ENCODE peak calls at places on chromosomes 6 and 20, in five cellular contexts. K is HepG2, M is Peyer's patch, A is heart left ventricle, Y is stomach. C is an unnamed sample.

GRCh38 chr6:33315753-33316602 is 1.6 kb downstream of the ZBTB22 start:
- DNase-seq in Y (no peak), M (no peak), A (no peak), K (no peak), C (no peak)

GRCh38 chr6:33860706-33861474 is 57.1 kb upstream of the MLN start:
- DNase-seq in M (no peak), A (no peak), K (no peak), Y (no peak), C (no peak)

GRCh38 chr6:129680633-129681032 is 29.3 kb downstream of the ARHGAP18 start:
- DNase-seq in A (no peak), M (no peak), K (no peak), Y (no peak), C (no peak)

GRCh38 chr20:675453-676314 is at the start of gene SCRT2:
- DNase-seq in A (peak), M (peak), K (peak), Y (peak), C (peak)

GRCh38 chr6:25278557-25278913 is 639 bp upstream of the CARMIL1 start:
- DNase-seq in K (no peak), A (no peak), M (no peak), Y (no peak), C (no peak)

GRCh38 chr6:69286341-69286740 is 510.5 kb downstream of the LMBRD1 start:
- DNase-seq in Y (no peak), A (no peak), K (no peak), M (no peak), C (no peak)

GRCh38 chr20:481167-481566 is 18.8 kb upstream of the TBC1D20 start:
- DNase-seq in Y (no peak), M (no peak), A (no peak), K (no peak), C (no peak)

GRCh38 chr6:6891074-6891754 is 216.5 kb upstream of the RREB1 start:
- DNase-seq in A (no peak), M (peak), Y (peak), K (no peak), C (no peak)

GRCh38 chr6:44712353-44713147 is 325.0 kb downstream of the CDC5L start:
- DNase-seq in K (no peak), M (no peak), Y (no peak), A (no peak), C (no peak)

GRCh38 chr6:63899550-63899949 is 263.9 kb downstream of the PHF3 start:
- DNase-seq in A (no peak), M (no peak), K (no peak), Y (no peak), C (no peak)

GRCh38 chr6:135305684-135306083 is 124.6 kb downstream of the MYB start:
- DNase-seq in K (no peak), M (no peak), Y (no peak), A (no peak), C (no peak)

GRCh38 chr6:142537612-142538478 is 236.0 kb downstream of the ADGRG6 start:
- DNase-seq in Y (no peak), A (no peak), K (peak), M (no peak), C (no peak)

GRCh38 chr6:125930810-125931418 is 25.7 kb upstream of the HINT3 start:
- DNase-seq in Y (no peak), K (no peak), M (no peak), A (no peak), C (no peak)

GRCh38 chr6:1285589-1286340 is 26.1 kb upstream of the FOXQ1 start:
- DNase-seq in A (no peak), M (no peak), K (no peak), Y (no peak), C (no peak)

GRCh38 chr6:169556758-169557505 is 144.9 kb downstream of the WDR27 start:
- DNase-seq in K (no peak), M (no peak), Y (no peak), A (no peak), C (no peak)

GRCh38 chr6:19368511-19368910 is 468.7 kb upstream of the ID4 start:
- DNase-seq in K (no peak), A (no peak), M (no peak), Y (no peak), C (no peak)

GRCh38 chr6:147205690-147206600 is 1.7 kb downstream of the STXBP5 start:
- DNase-seq in K (peak), Y (no peak), A (no peak), M (no peak), C (no peak)
- TF ChIP-seq POLR2A in K (no peak), Y (no peak), A (no peak), M (peak), C (no peak)

GRCh38 chr6:137879301-137879700 is 12.2 kb downstream of the TNFAIP3 start:
- DNase-seq in K (no peak), Y (no peak), M (no peak), A (no peak), C (no peak)

GRCh38 chr6:137879885-137880430 is 12.9 kb downstream of the TNFAIP3 start:
- DNase-seq in Y (no peak), K (no peak), M (no peak), A (no peak), C (no peak)

GRCh38 chr6:137877113-137877512 is 10.1 kb downstream of the TNFAIP3 start:
- DNase-seq in Y (no peak), A (no peak), M (no peak), K (no peak), C (no peak)

GRCh38 chr6:137878070-137878809 is 11.2 kb downstream of the TNFAIP3 start:
- DNase-seq in Y (no peak), K (no peak), A (no peak), M (no peak), C (no peak)

GRCh38 chr6:137878810-137879285 is 11.8 kb downstream of the TNFAIP3 start:
- DNase-seq in A (peak), Y (no peak), K (no peak), M (no peak), C (peak)
- TF ChIP-seq POLR2A in A (no peak), Y (no peak), K (no peak), M (no peak), C (no peak)

GRCh38 chr20:63897978-63898561 is 3.1 kb downstream of the DNAJC5 start:
- DNase-seq in A (no peak), M (no peak), K (no peak), Y (no peak), C (no peak)

GRCh38 chr20:63895202-63895885 is 418 bp downstream of the DNAJC5 start:
- DNase-seq in Y (no peak), A (no peak), M (no peak), K (no peak), C (peak)

GRCh38 chr20:63895886-63896135 is 885 bp downstream of the DNAJC5 start:
- DNase-seq in Y (no peak), K (no peak), A (no peak), M (no peak), C (no peak)

GRCh38 chr20:63894358-63895201 is at the start of gene DNAJC5:
- DNase-seq in K (peak), M (peak), A (peak), Y (peak), C (peak)

GRCh38 chr20:63896136-63896890 is 1.4 kb downstream of the DNAJC5 start:
- DNase-seq in K (peak), A (peak), M (peak), Y (peak), C (peak)
- TF ChIP-seq POLR2A in K (peak), A (no peak), M (peak), Y (no peak), C (no peak)

DNA sequence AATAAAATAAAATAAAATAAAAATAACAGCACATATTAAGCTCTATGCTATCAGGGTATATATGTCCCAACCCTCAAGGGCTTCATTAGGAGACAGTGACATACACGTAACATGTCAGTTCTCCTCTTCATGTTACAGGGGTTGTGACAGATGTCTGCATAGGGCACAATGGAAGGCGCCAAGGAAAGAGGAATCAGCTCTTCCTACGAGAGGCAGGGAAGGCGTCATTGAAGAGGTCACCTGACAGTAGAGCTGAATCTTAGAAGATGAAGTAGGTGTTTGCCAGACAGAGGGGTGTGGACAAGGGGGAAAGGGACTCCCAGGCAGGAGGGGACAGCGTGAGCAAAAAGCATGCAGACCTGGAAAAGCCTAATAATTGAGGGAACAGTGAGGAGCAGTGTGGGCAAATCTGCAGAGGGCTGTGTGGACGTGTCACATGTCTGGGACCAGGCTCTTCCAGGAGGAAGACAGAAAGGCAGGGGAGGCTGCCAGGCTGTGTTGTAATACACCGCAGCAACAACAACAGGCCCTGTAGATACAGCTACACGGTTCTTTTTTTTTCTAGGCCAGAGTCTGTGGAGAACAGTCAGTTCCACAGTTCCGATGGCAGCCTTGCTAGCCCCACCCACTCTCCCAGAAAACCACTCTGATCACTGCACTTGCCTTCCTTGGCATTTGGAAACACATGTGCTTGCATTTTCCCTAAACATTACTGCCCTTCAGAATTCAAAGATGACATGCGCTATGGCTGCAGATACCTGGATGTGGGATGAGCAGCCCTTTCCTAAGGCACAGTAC is 2.5 kb upstream of the FKBP5 start:
- DNase-seq in A (peak), K (no peak), Y (peak), M (peak), C (peak)
- TF ChIP-seq POLR2A in A (no peak), K (no peak), Y (no peak), M (no peak), C (no peak)

DNA sequence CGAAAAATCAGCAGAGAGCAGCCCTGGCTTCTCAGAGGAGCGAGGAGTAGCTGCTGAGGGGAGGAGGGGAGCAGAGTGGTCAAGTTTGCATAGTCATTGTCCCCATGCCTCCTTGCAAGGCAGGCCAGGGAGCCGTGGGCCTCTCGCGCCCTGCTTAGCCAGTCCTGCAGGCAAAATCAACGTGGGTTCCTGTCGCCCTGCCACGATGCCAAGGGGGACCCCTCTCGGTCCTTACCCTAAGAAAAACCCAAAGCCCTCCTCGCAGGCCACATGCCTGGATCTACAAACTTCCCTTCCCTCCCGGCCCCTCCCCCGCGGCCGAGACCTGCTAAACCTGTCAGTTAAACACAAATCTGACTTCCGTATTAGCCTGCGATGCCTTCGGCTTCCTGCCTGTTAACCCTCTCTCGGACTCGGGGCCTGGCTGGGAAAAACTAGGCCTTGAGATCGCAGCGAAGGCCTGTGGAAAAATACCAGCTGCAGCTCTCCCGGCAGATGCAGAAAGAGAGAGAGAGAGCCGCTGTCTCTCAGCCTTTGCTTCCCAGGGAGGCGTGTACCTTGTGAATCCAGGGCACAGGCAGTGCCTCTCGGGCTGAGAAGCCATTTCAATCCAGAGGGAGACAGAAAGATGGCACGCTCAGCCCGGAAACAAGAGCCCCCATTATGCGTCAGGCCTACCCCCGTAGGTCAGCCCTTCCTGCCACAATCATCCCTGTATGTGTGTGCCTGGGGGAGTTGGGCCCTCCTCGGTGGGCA is 975 bp upstream of the ZMYND8 start:
- DNase-seq in A (peak), Y (peak), M (peak), K (peak), C (peak)
- TF ChIP-seq POLR2A in A (peak), Y (no peak), M (peak), K (peak), C (no peak)